ENCODE peak calls at places on chromosomes 5 and 9, in six cellular contexts. Y, U, P, F, X and R are unnamed samples.

GRCh38 chr9:100689635-100690034 is 111.8 kb downstream of the CAVIN4 start:
- ATAC-seq in F (no peak), P (no peak), U (no peak), Y (no peak), X (peak), R (no peak)

GRCh38 chr5:177147239-177147638 is 13.7 kb downstream of the NSD1 start:
- ATAC-seq in X (no peak), U (no peak), Y (no peak), F (no peak), P (peak), R (no peak)

GRCh38 chr5:105274079-105274478 is 1711.5 kb upstream of the NUDT12 start:
- ATAC-seq in U (no peak), P (no peak), X (no peak), Y (no peak), F (no peak), R (no peak)

GRCh38 chr5:22372376-22372775 is 480.8 kb downstream of the CDH12 start:
- ATAC-seq in X (no peak), P (no peak), Y (no peak), F (no peak), U (no peak), R (no peak)

GRCh38 chr5:115961413-115962238 is 649 bp upstream of the LVRN start:
- ATAC-seq in X (no peak), F (no peak), Y (peak), P (no peak), U (no peak), R (no peak)

GRCh38 chr5:143693691-143694252 is 118.2 kb upstream of the HMHB1 start:
- ATAC-seq in F (no peak), X (peak), Y (no peak), P (no peak), U (no peak), R (no peak)

GRCh38 chr5:74056102-74056788 is 430.2 kb downstream of the ARHGEF28 start:
- ATAC-seq in X (peak), Y (no peak), F (no peak), P (no peak), U (no peak), R (no peak)

GRCh38 chr5:104513194-104513602 is 950.6 kb upstream of the NUDT12 start:
- ATAC-seq in P (no peak), U (no peak), X (no peak), Y (peak), F (no peak), R (no peak)

GRCh38 chr5:68711311-68712200 is 382.3 kb upstream of the SLC30A5 start:
- ATAC-seq in P (no peak), Y (no peak), U (no peak), X (peak), F (no peak), R (no peak)

GRCh38 chr5:141641634-141642278 is 5.0 kb downstream of the RELL2 start:
- ATAC-seq in F (no peak), X (peak), Y (no peak), P (peak), U (peak), R (no peak)
- TF ChIP-seq CTCF in F (no peak), X (no peak), Y (no peak), P (peak), U (peak), R (no peak)

GRCh38 chr5:154355141-154355611 is 90.6 kb upstream of the SAP30L start:
- ATAC-seq in Y (peak), X (no peak), U (peak), P (peak), F (peak), R (peak)
- TF ChIP-seq EP300 in Y (no peak), X (no peak), U (no peak), P (no peak), F (no peak), R (no peak)

GRCh38 chr9:138023394-138024124 is 146.0 kb downstream of the CACNA1B start:
- ATAC-seq in F (no peak), Y (no peak), U (no peak), X (no peak), P (peak), R (no peak)

GRCh38 chr9:138020795-138021182 is 143.2 kb downstream of the CACNA1B start:
- ATAC-seq in X (no peak), F (peak), U (no peak), Y (no peak), P (no peak), R (no peak)

GRCh38 chr9:138021251-138022056 is 143.9 kb downstream of the CACNA1B start:
- ATAC-seq in U (no peak), X (no peak), F (peak), P (no peak), Y (no peak), R (no peak)

GRCh38 chr9:138022756-138023393 is 145.3 kb downstream of the CACNA1B start:
- ATAC-seq in U (no peak), X (no peak), P (peak), Y (no peak), F (peak), R (no peak)

GRCh38 chr9:138022121-138022741 is 144.6 kb downstream of the CACNA1B start:
- ATAC-seq in U (peak), P (peak), Y (no peak), F (peak), X (peak), R (no peak)
- TF ChIP-seq CTCF in U (peak), P (peak), Y (peak), F (peak), X (peak), R (no peak)

DNA sequence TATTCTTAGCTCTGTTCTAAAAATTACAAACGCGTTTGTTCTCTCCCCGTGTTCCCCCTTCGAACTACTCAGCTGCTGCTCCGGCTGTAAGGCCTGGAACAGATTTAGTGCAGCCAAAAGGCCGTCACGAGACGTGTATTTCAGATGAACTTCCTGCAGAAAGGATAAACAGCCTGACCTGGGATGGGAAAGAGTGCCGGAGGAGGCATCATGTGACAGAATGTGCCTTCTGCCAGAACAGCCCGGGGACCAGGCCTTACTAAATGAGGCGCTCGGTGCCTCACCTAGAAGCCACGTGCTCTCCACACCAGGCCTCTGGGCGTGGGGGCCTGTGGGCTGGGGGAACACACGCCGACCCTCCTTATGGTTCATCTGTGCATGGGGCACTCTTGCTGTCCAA is 94.7 kb downstream of the PPARGC1B start:
- ATAC-seq in Y (no peak), P (no peak), X (no peak), U (no peak), F (no peak), R (peak)
- TF ChIP-seq EP300 in Y (no peak), P (no peak), X (no peak), U (no peak), F (no peak), R (no peak)

DNA sequence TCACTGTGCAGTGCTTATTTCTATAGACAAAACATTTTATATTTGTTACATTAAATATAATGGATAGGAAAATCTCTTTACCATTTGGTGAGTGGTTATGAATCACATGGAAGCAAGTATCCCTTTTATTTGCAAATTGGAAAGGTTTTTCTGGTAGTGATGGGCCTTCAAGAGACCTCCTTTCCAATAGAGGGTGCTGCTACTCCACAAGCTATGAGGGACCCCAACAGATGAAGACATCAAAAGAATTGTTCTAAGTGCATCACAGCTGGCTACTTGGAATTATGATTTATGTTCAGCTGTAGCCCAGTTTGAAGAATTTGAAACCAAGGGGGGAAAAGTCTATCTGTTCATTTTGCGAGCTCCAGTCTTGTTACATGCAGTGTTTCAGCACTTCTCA is 493.7 kb upstream of the SGCD start:
- ATAC-seq in X (no peak), Y (no peak), P (no peak), U (no peak), F (no peak), R (no peak)
- TF ChIP-seq CTCF in X (peak), Y (no peak), P (peak), U (no peak), F (no peak), R (no peak)

GRCh38 chr9:114506082-114506390 is 763 bp upstream of the WHRN start:
- ATAC-seq in Y (no peak), X (no peak), F (no peak), P (no peak), U (no peak), R (no peak)

GRCh38 chr9:114504341-114505186 is 709 bp downstream of the WHRN start:
- ATAC-seq in U (peak), P (peak), Y (peak), F (no peak), X (peak), R (peak)

GRCh38 chr9:114507726-114508125 is 2.5 kb upstream of the WHRN start:
- ATAC-seq in X (peak), U (no peak), F (peak), Y (no peak), P (peak), R (no peak)

GRCh38 chr9:114503522-114504340 is 1.5 kb downstream of the WHRN start:
- ATAC-seq in P (no peak), X (no peak), Y (no peak), U (no peak), F (no peak), R (no peak)

DNA sequence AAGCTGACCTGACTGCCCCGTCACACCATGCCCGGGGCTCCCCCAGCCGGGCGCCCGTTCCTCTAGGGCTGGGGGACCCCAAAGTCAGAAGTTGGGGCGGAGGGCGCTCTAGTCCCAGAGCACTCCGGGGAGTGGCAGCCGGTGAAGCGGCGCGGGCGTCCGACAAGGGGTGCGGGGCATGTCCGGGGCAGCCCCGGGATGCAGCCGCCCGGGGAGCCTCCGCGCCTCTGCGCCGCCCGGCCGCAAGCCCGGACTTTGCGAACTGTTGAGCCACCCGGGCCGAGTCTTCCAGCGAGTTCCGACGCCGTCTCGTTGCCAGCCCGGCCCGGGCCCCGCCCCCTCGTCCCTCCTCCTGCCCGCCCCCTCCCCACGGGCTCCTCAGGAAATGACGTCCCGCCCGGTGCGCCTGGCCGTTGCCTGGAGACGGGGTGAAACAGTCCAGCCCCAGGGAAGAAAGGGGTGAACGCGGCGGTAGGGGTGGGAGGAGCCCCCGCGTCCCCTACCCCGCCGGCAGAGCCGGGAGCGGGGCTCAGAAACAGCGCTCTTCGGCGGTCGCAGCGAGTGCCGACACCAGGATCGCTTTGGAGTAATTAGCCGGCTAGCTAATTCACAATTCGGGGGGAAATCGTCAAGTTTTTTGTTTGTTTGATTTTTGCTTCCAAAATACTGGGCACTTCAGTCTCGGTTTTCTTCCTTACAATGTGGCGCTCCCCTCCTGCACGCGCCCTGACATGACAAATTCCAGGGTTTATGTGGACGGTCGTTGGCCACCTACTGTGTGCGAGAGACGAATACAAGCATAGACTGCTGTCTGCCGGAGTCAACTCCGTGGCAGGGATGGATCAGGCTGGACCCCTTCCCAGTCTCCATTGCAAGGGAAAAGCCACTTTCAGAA is at the start of gene WHRN:
- ATAC-seq in U (peak), Y (peak), X (peak), F (peak), P (peak), R (peak)
- TF ChIP-seq EP300 in U (no peak), Y (no peak), X (no peak), F (no peak), P (no peak), R (no peak)